ENCODE peak calls at places on chromosomes 16 and 17, in five cellular contexts. One of them, this sample, is unnamed. For H3K9me3, the result is how much of the 10 kb centered on the place peaks cover.

GRCh38 chr17:2056221-2057129 is 1.6 kb downstream of the HIC1 start:
- DNase-seq in colonic mucosa: no peak
- DNase-seq in left ventricle myocardium inferior: no peak
- DNase-seq in neural progenitor cell: peak
- DNase-seq in cardiac muscle cell: peak
- DNase-seq in this sample: no peak

GRCh38 chr16:51134876-51135275 is 16.2 kb downstream of the SALL1 start:
- DNase-seq in colonic mucosa: no peak
- DNase-seq in left ventricle myocardium inferior: no peak
- DNase-seq in neural progenitor cell: no peak
- DNase-seq in cardiac muscle cell: no peak
- DNase-seq in this sample: no peak

GRCh38 chr16:92431-93339 is 14.7 kb downstream of the MPG start:
- DNase-seq in colonic mucosa: no peak
- DNase-seq in left ventricle myocardium inferior: no peak
- DNase-seq in neural progenitor cell: no peak
- DNase-seq in cardiac muscle cell: no peak
- DNase-seq in this sample: no peak

GRCh38 chr17:9002610-9003354 is 18.5 kb upstream of the NTN1 start:
- DNase-seq in colonic mucosa: no peak
- DNase-seq in left ventricle myocardium inferior: peak
- DNase-seq in neural progenitor cell: peak
- DNase-seq in cardiac muscle cell: peak
- DNase-seq in this sample: peak

GRCh38 chr17:80779961-80780380 is 211.7 kb upstream of the CHMP6 start:
- DNase-seq in colonic mucosa: no peak
- DNase-seq in left ventricle myocardium inferior: no peak
- DNase-seq in neural progenitor cell: no peak
- DNase-seq in cardiac muscle cell: peak
- DNase-seq in this sample: no peak

GRCh38 chr17:15343749-15344148 is 2.4 kb upstream of the TEKT3 start:
- DNase-seq in colonic mucosa: no peak
- DNase-seq in left ventricle myocardium inferior: no peak
- DNase-seq in neural progenitor cell: no peak
- DNase-seq in cardiac muscle cell: peak
- DNase-seq in this sample: no peak

GRCh38 chr16:624522-625401 is 6.0 kb upstream of the WFIKKN1 start:
- DNase-seq in colonic mucosa: no peak
- DNase-seq in left ventricle myocardium inferior: no peak
- DNase-seq in neural progenitor cell: no peak
- DNase-seq in cardiac muscle cell: no peak
- DNase-seq in this sample: no peak

GRCh38 chr17:80284631-80285030 is 24.0 kb downstream of the RNF213 start:
- DNase-seq in colonic mucosa: no peak
- DNase-seq in left ventricle myocardium inferior: no peak
- DNase-seq in neural progenitor cell: peak
- DNase-seq in cardiac muscle cell: no peak
- DNase-seq in this sample: no peak

GRCh38 chr17:37107406-37108083 is 158.8 kb downstream of the AATF start:
- DNase-seq in colonic mucosa: no peak
- DNase-seq in left ventricle myocardium inferior: peak
- DNase-seq in neural progenitor cell: no peak
- DNase-seq in cardiac muscle cell: peak
- DNase-seq in this sample: peak

GRCh38 chr17:38352245-38353083 is 820 bp downstream of the SOCS7 start:
- DNase-seq in colonic mucosa: peak
- DNase-seq in left ventricle myocardium inferior: peak
- DNase-seq in neural progenitor cell: peak
- DNase-seq in cardiac muscle cell: peak
- DNase-seq in this sample: peak

GRCh38 chr16:54526916-54527315 is 240.3 kb upstream of the IRX3 start:
- DNase-seq in colonic mucosa: no peak
- DNase-seq in left ventricle myocardium inferior: no peak
- DNase-seq in neural progenitor cell: no peak
- DNase-seq in cardiac muscle cell: no peak
- DNase-seq in this sample: peak

GRCh38 chr16:85004587-85005205 is 6.6 kb downstream of the ZDHHC7 start:
- DNase-seq in colonic mucosa: no peak
- DNase-seq in left ventricle myocardium inferior: no peak
- DNase-seq in neural progenitor cell: no peak
- DNase-seq in cardiac muscle cell: peak
- DNase-seq in this sample: peak

GRCh38 chr17:78325076-78325712 is 34.7 kb downstream of the SOCS3 start:
- DNase-seq in colonic mucosa: no peak
- DNase-seq in left ventricle myocardium inferior: peak
- DNase-seq in neural progenitor cell: peak
- DNase-seq in cardiac muscle cell: peak
- DNase-seq in this sample: no peak

GRCh38 chr17:27457731-27458523 is 1.7 kb downstream of the KSR1 start:
- DNase-seq in colonic mucosa: no peak
- DNase-seq in left ventricle myocardium inferior: no peak
- DNase-seq in neural progenitor cell: peak
- DNase-seq in cardiac muscle cell: peak
- DNase-seq in this sample: peak

GRCh38 chr17:56499799-56500388 is 93.6 kb upstream of the NOG start:
- DNase-seq in colonic mucosa: no peak
- DNase-seq in left ventricle myocardium inferior: no peak
- DNase-seq in neural progenitor cell: peak
- DNase-seq in cardiac muscle cell: peak
- DNase-seq in this sample: no peak

GRCh38 chr17:59423137-59423703 is 91.8 kb downstream of the YPEL2 start:
- DNase-seq in colonic mucosa: no peak
- DNase-seq in left ventricle myocardium inferior: peak
- DNase-seq in neural progenitor cell: no peak
- DNase-seq in cardiac muscle cell: peak
- DNase-seq in this sample: peak

GRCh38 chr17:55969577-55969976 is 183.7 kb upstream of the ANKFN1 start:
- DNase-seq in colonic mucosa: no peak
- DNase-seq in left ventricle myocardium inferior: no peak
- DNase-seq in neural progenitor cell: no peak
- DNase-seq in cardiac muscle cell: no peak
- DNase-seq in this sample: no peak

GRCh38 chr16:59748531-59748930 is 1014.4 kb upstream of the GOT2 start:
- DNase-seq in colonic mucosa: no peak
- DNase-seq in left ventricle myocardium inferior: no peak
- DNase-seq in neural progenitor cell: peak
- DNase-seq in cardiac muscle cell: no peak
- DNase-seq in this sample: no peak

GRCh38 chr16:11118479-11118878 is 137.5 kb downstream of the SOCS1 start:
- DNase-seq in colonic mucosa: no peak
- DNase-seq in left ventricle myocardium inferior: no peak
- DNase-seq in neural progenitor cell: no peak
- DNase-seq in cardiac muscle cell: no peak
- DNase-seq in this sample: no peak

GRCh38 chr16:84810518-84811273 is 9.1 kb upstream of the CRISPLD2 start:
- DNase-seq in colonic mucosa: no peak
- DNase-seq in left ventricle myocardium inferior: no peak
- DNase-seq in neural progenitor cell: no peak
- DNase-seq in cardiac muscle cell: peak
- DNase-seq in this sample: peak

GRCh38 chr16:15434425-15435215 is at the start of gene BMERB1:
- DNase-seq in colonic mucosa: peak
- DNase-seq in left ventricle myocardium inferior: peak
- DNase-seq in neural progenitor cell: peak
- DNase-seq in cardiac muscle cell: peak
- DNase-seq in this sample: peak

GRCh38 chr16:85123891-85124635 is 11.8 kb upstream of the CIBAR2 start:
- DNase-seq in colonic mucosa: no peak
- DNase-seq in left ventricle myocardium inferior: peak
- DNase-seq in neural progenitor cell: peak
- DNase-seq in cardiac muscle cell: peak
- DNase-seq in this sample: peak

GRCh38 chr16:76194621-76195015 is 82.6 kb upstream of the CNTNAP4 start:
- DNase-seq in colonic mucosa: no peak
- DNase-seq in left ventricle myocardium inferior: no peak
- DNase-seq in neural progenitor cell: no peak
- DNase-seq in cardiac muscle cell: peak
- DNase-seq in this sample: no peak

GRCh38 chr16:1054660-1055556 is 17.6 kb upstream of the SSTR5 start:
- DNase-seq in colonic mucosa: peak
- DNase-seq in left ventricle myocardium inferior: peak
- DNase-seq in neural progenitor cell: peak
- DNase-seq in cardiac muscle cell: peak
- DNase-seq in this sample: peak

GRCh38 chr16:4064950-4065352 is 51.3 kb downstream of the ADCY9 start:
- DNase-seq in colonic mucosa: no peak
- DNase-seq in left ventricle myocardium inferior: no peak
- DNase-seq in neural progenitor cell: no peak
- DNase-seq in cardiac muscle cell: no peak
- DNase-seq in this sample: no peak

GRCh38 chr17:73645050-73645871 is 1.0 kb upstream of the SDK2 start:
- DNase-seq in colonic mucosa: no peak
- DNase-seq in left ventricle myocardium inferior: peak
- DNase-seq in neural progenitor cell: peak
- DNase-seq in cardiac muscle cell: peak
- DNase-seq in this sample: peak

GRCh38 chr17:43591750-43592562 is 45.8 kb upstream of the ETV4 start:
- DNase-seq in colonic mucosa: peak
- DNase-seq in left ventricle myocardium inferior: peak
- DNase-seq in neural progenitor cell: peak
- DNase-seq in cardiac muscle cell: peak
- DNase-seq in this sample: peak

GRCh38 chr16:60299345-60299744 is 1565.2 kb upstream of the GOT2 start:
- DNase-seq in colonic mucosa: no peak
- DNase-seq in left ventricle myocardium inferior: no peak
- DNase-seq in neural progenitor cell: no peak
- DNase-seq in cardiac muscle cell: no peak
- DNase-seq in this sample: no peak

GRCh38 chr16:28277537-28278388 is 14.6 kb upstream of the SBK1 start:
- DNase-seq in colonic mucosa: peak
- DNase-seq in left ventricle myocardium inferior: peak
- DNase-seq in neural progenitor cell: peak
- DNase-seq in cardiac muscle cell: peak
- DNase-seq in this sample: peak

GRCh38 chr16:55661842-55662479 is 6.2 kb downstream of the SLC6A2 start:
- DNase-seq in colonic mucosa: no peak
- DNase-seq in left ventricle myocardium inferior: no peak
- DNase-seq in neural progenitor cell: no peak
- DNase-seq in cardiac muscle cell: no peak
- DNase-seq in this sample: peak

GRCh38 chr16:64977211-64977920 is 144.5 kb downstream of the CDH11 start:
- DNase-seq in colonic mucosa: no peak
- DNase-seq in left ventricle myocardium inferior: no peak
- DNase-seq in neural progenitor cell: no peak
- DNase-seq in cardiac muscle cell: no peak
- DNase-seq in this sample: no peak

GRCh38 chr16:55044366-55044975 is 113.8 kb downstream of the IRX5 start:
- DNase-seq in colonic mucosa: no peak
- DNase-seq in left ventricle myocardium inferior: no peak
- DNase-seq in neural progenitor cell: no peak
- DNase-seq in cardiac muscle cell: no peak
- DNase-seq in this sample: no peak

GRCh38 chr17:4895121-4895520 is 4.2 kb upstream of the C17orf107 start:
- DNase-seq in colonic mucosa: no peak
- DNase-seq in left ventricle myocardium inferior: no peak
- DNase-seq in neural progenitor cell: no peak
- DNase-seq in cardiac muscle cell: no peak
- DNase-seq in this sample: no peak

GRCh38 chr17:71163121-71163812 is 957.6 kb upstream of the SOX9 start:
- DNase-seq in colonic mucosa: peak
- DNase-seq in left ventricle myocardium inferior: no peak
- DNase-seq in neural progenitor cell: no peak
- DNase-seq in cardiac muscle cell: peak
- DNase-seq in this sample: no peak

GRCh38 chr17:74325743-74326379 is at the start of gene KIF19:
- DNase-seq in colonic mucosa: peak
- DNase-seq in left ventricle myocardium inferior: peak
- DNase-seq in neural progenitor cell: peak
- DNase-seq in cardiac muscle cell: peak
- DNase-seq in this sample: peak

DNA sequence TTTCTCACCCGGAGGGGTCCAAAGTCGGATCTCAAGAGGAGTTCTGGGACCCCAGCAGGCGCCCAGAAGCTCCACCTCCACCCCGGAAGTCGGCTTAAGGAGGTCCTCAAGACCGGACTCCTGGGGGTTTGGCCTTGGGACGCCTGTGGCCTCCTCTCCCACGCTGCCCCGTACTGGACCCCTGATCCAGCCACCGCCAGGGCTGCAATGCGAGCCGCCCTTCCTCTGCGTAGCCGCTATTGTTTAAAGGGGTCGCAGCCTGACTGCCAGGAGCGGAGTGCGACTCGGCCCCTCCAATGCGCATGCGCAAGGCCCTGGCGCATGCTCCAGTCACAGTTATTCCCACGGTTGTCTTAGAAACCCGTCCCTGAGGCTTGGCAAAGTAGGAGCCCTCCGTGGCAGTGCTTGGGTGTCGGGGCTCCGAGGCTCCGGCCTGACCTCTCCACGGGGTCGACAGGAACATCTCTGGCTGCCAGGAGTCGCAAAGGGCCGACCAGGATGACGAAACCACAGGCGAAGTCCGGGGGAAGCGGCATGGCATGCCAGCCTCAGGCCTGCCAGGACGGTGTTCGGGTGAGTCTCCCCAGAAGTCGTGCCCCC is 719.0 kb downstream of the KCNJ18 start:
- DNase-seq in colonic mucosa: no peak
- DNase-seq in left ventricle myocardium inferior: no peak
- DNase-seq in neural progenitor cell: no peak
- DNase-seq in cardiac muscle cell: no peak
- DNase-seq in this sample: no peak
- H3K9me3 ChIP-seq in colonic mucosa: under half
- H3K9me3 ChIP-seq in left ventricle myocardium inferior: under half
- H3K9me3 ChIP-seq in neural progenitor cell: under half
- H3K9me3 ChIP-seq in cardiac muscle cell: under half
- H3K9me3 ChIP-seq in this sample: under half

GRCh38 chr16:20762404-20763123 is 1.2 kb upstream of the ACSM3 start:
- DNase-seq in colonic mucosa: no peak
- DNase-seq in left ventricle myocardium inferior: no peak
- DNase-seq in neural progenitor cell: no peak
- DNase-seq in cardiac muscle cell: no peak
- DNase-seq in this sample: no peak
- H3K9me3 ChIP-seq in colonic mucosa: under half
- H3K9me3 ChIP-seq in left ventricle myocardium inferior: under half
- H3K9me3 ChIP-seq in neural progenitor cell: under half
- H3K9me3 ChIP-seq in cardiac muscle cell: under half
- H3K9me3 ChIP-seq in this sample: under half

DNA sequence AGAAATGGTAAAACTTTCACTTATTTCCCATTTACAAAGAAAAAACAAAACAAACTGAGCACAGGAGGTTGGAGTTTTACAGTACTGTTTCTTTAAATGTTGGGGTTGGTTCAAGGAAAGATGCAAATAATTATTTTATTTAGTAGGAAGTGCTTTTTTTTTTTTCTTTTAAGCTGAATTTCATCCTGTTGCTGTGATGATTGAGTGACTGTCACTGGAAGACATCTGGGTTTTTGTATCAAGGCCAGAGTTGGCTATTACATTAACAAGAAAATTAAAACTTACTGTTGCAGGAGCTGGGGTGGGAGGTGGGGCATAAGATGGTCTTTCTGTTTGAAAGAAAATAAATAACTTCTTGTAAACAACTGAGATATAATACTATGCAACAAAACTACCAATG is 2.3 kb downstream of the SMARCE1 start:
- DNase-seq in colonic mucosa: no peak
- DNase-seq in left ventricle myocardium inferior: no peak
- DNase-seq in neural progenitor cell: no peak
- DNase-seq in cardiac muscle cell: no peak
- DNase-seq in this sample: no peak
- H3K9me3 ChIP-seq in colonic mucosa: under half
- H3K9me3 ChIP-seq in left ventricle myocardium inferior: under half
- H3K9me3 ChIP-seq in neural progenitor cell: under half
- H3K9me3 ChIP-seq in cardiac muscle cell: under half
- H3K9me3 ChIP-seq in this sample: under half

GRCh38 chr17:63705657-63706056 is 5.7 kb upstream of the LIMD2 start:
- DNase-seq in colonic mucosa: no peak
- DNase-seq in left ventricle myocardium inferior: no peak
- DNase-seq in neural progenitor cell: no peak
- DNase-seq in cardiac muscle cell: no peak
- DNase-seq in this sample: no peak
- H3K9me3 ChIP-seq in colonic mucosa: under half
- H3K9me3 ChIP-seq in left ventricle myocardium inferior: under half
- H3K9me3 ChIP-seq in neural progenitor cell: under half
- H3K9me3 ChIP-seq in cardiac muscle cell: under half
- H3K9me3 ChIP-seq in this sample: under half